ENCODE peak calls at places on chromosomes 16 and 17, in nine cellular contexts. V is H7, X is heart right ventricle, P is cardiac muscle cell, M is right cardiac atrium, R is HepG2, Z is HL-60, K is GM12878, Q is left ventricle myocardium inferior. A is an unnamed sample.

GRCh38 chr16:57472665-57473060 is 10.2 kb downstream of the POLR2C start:
- DNase-seq in V (peak), X (no peak), P (peak), M (no peak), R (no peak), Z (no peak), K (no peak), Q (no peak), A (no peak)

GRCh38 chr16:12547608-12547922 is 256.1 kb downstream of the CPPED1 start:
- DNase-seq in V (no peak), X (no peak), P (no peak), M (peak), R (no peak), Z (no peak), K (no peak), Q (no peak), A (no peak)

GRCh38 chr17:62650587-62650986 is 23.1 kb downstream of the MRC2 start:
- DNase-seq in V (peak), X (no peak), P (no peak), M (no peak), R (no peak), Z (no peak), K (no peak), Q (no peak), A (no peak)

GRCh38 chr17:38715216-38715943 is 10.3 kb downstream of the MLLT6 start:
- DNase-seq in V (peak), X (no peak), P (no peak), M (no peak), R (no peak), Z (no peak), K (no peak), Q (no peak), A (no peak)

GRCh38 chr17:73119631-73120030 is 27.1 kb upstream of the SLC39A11 start:
- DNase-seq in V (no peak), X (no peak), P (no peak), M (no peak), R (no peak), Z (no peak), K (no peak), Q (no peak), A (no peak)

GRCh38 chr17:50026901-50027638 is 28.8 kb upstream of the ITGA3 start:
- DNase-seq in V (peak), X (peak), P (peak), M (peak), R (peak), Z (peak), K (no peak), Q (peak), A (peak)

GRCh38 chr17:14201595-14201994 is 35.1 kb downstream of the CDRT15 start:
- DNase-seq in V (no peak), X (no peak), P (no peak), M (peak), R (no peak), Z (peak), K (no peak), Q (no peak), A (no peak)

GRCh38 chr16:77833906-77834599 is 45.7 kb downstream of the VAT1L start:
- DNase-seq in V (peak), X (no peak), P (no peak), M (no peak), R (no peak), Z (no peak), K (no peak), Q (no peak), A (no peak)

GRCh38 chr17:13940858-13941665 is 128.2 kb upstream of the COX10 start:
- DNase-seq in V (no peak), X (no peak), P (no peak), M (no peak), R (no peak), Z (no peak), K (no peak), Q (no peak), A (no peak)

GRCh38 chr17:67503184-67503583 is 126.1 kb downstream of the PITPNC1 start:
- DNase-seq in V (no peak), X (no peak), P (no peak), M (no peak), R (no peak), Z (no peak), K (no peak), Q (no peak), A (no peak)

GRCh38 chr16:8848939-8849391 is 19.8 kb downstream of the CARHSP1 start:
- DNase-seq in V (peak), X (no peak), P (no peak), M (peak), R (no peak), Z (no peak), K (no peak), Q (no peak), A (no peak)

GRCh38 chr17:17812211-17813054 is 24.4 kb downstream of the SREBF1 start:
- DNase-seq in V (peak), X (peak), P (peak), M (peak), R (peak), Z (no peak), K (no peak), Q (peak), A (peak)

GRCh38 chr16:84508502-84508901 is 4.0 kb upstream of the MEAK7 start:
- DNase-seq in V (no peak), X (no peak), P (no peak), M (no peak), R (no peak), Z (no peak), K (no peak), Q (no peak), A (no peak)

GRCh38 chr16:84883301-84883700 is 63.5 kb downstream of the CRISPLD2 start:
- DNase-seq in V (no peak), X (no peak), P (no peak), M (no peak), R (no peak), Z (no peak), K (no peak), Q (peak), A (no peak)

GRCh38 chr17:60506312-60506711 is 19.7 kb downstream of the APPBP2 start:
- DNase-seq in V (peak), X (no peak), P (no peak), M (no peak), R (peak), Z (no peak), K (no peak), Q (no peak), A (no peak)

GRCh38 chr17:45276031-45276430 is 14.1 kb upstream of the SPATA32 start:
- DNase-seq in V (no peak), X (no peak), P (no peak), M (no peak), R (no peak), Z (no peak), K (no peak), Q (no peak), A (no peak)

GRCh38 chr16:19415918-19416317 is 1.8 kb upstream of the TMC5 start:
- DNase-seq in V (no peak), X (no peak), P (no peak), M (no peak), R (no peak), Z (no peak), K (no peak), Q (no peak), A (no peak)

GRCh38 chr17:2797632-2798031 is 1.4 kb downstream of the RAP1GAP2 start:
- DNase-seq in V (peak), X (no peak), P (no peak), M (peak), R (no peak), Z (no peak), K (no peak), Q (no peak), A (no peak)

GRCh38 chr16:2364638-2365210 is 24.2 kb upstream of the ABCA3 start:
- DNase-seq in V (no peak), X (no peak), P (no peak), M (no peak), R (no peak), Z (no peak), K (no peak), Q (no peak), A (no peak)

GRCh38 chr17:1651559-1651844 is 1.8 kb upstream of the RILP start:
- DNase-seq in V (no peak), X (no peak), P (no peak), M (peak), R (no peak), Z (no peak), K (no peak), Q (no peak), A (no peak)

GRCh38 chr17:35627417-35627816 is 40.3 kb downstream of the AP2B1 start:
- DNase-seq in V (no peak), X (no peak), P (no peak), M (no peak), R (peak), Z (no peak), K (no peak), Q (no peak), A (no peak)

GRCh38 chr17:47987240-47987835 is 16.4 kb downstream of the CDK5RAP3 start:
- DNase-seq in V (peak), X (no peak), P (no peak), M (no peak), R (no peak), Z (no peak), K (no peak), Q (no peak), A (no peak)

GRCh38 chr17:21823130-21823529 is 130.8 kb downstream of the KCNJ18 start:
- DNase-seq in V (no peak), X (no peak), P (no peak), M (no peak), R (no peak), Z (no peak), K (no peak), Q (no peak), A (no peak)

GRCh38 chr16:11076259-11077018 is 132.1 kb downstream of the CLEC16A start:
- DNase-seq in V (no peak), X (no peak), P (no peak), M (no peak), R (no peak), Z (no peak), K (peak), Q (no peak), A (no peak)

GRCh38 chr17:82520041-82520910 is 744 bp downstream of the FOXK2 start:
- DNase-seq in V (peak), X (peak), P (peak), M (peak), R (no peak), Z (no peak), K (no peak), Q (peak), A (no peak)

GRCh38 chr17:50218771-50219315 is 17.4 kb upstream of the COL1A1 start:
- DNase-seq in V (no peak), X (no peak), P (no peak), M (no peak), R (peak), Z (no peak), K (no peak), Q (no peak), A (no peak)

GRCh38 chr16:88478115-88478514 is 25.0 kb downstream of the ZFPM1 start:
- DNase-seq in V (no peak), X (no peak), P (no peak), M (no peak), R (no peak), Z (no peak), K (no peak), Q (no peak), A (no peak)

GRCh38 chr17:49965522-49965905 is 3.5 kb upstream of the DLX4 start:
- DNase-seq in V (peak), X (no peak), P (no peak), M (no peak), R (no peak), Z (no peak), K (no peak), Q (no peak), A (no peak)

GRCh38 chr17:65005858-65006257 is 50.7 kb downstream of the GNA13 start:
- DNase-seq in V (no peak), X (no peak), P (no peak), M (no peak), R (no peak), Z (no peak), K (no peak), Q (no peak), A (no peak)

GRCh38 chr17:66138120-66138519 is 53.8 kb downstream of the CEP112 start:
- DNase-seq in V (no peak), X (no peak), P (no peak), M (no peak), R (no peak), Z (no peak), K (no peak), Q (no peak), A (no peak)

GRCh38 chr16:2708955-2709587 is 11.0 kb downstream of the PRSS27 start:
- DNase-seq in V (no peak), X (no peak), P (no peak), M (peak), R (no peak), Z (no peak), K (no peak), Q (no peak), A (no peak)

GRCh38 chr16:61654962-61655361 is 381.3 kb downstream of the CDH8 start:
- DNase-seq in V (no peak), X (no peak), P (no peak), M (no peak), R (no peak), Z (no peak), K (no peak), Q (no peak), A (no peak)

GRCh38 chr17:16918443-16918842 is 53.5 kb downstream of the TNFRSF13B start:
- DNase-seq in V (no peak), X (no peak), P (no peak), M (peak), R (no peak), Z (no peak), K (no peak), Q (no peak), A (no peak)

GRCh38 chr16:62038225-62038624 is 2.0 kb upstream of the CDH8 start:
- DNase-seq in V (no peak), X (no peak), P (no peak), M (no peak), R (no peak), Z (no peak), K (no peak), Q (no peak), A (no peak)

GRCh38 chr17:56835259-56835575 is 1.3 kb downstream of the DGKE start:
- DNase-seq in V (no peak), X (no peak), P (no peak), M (no peak), R (no peak), Z (no peak), K (no peak), Q (no peak), A (no peak)

DNA sequence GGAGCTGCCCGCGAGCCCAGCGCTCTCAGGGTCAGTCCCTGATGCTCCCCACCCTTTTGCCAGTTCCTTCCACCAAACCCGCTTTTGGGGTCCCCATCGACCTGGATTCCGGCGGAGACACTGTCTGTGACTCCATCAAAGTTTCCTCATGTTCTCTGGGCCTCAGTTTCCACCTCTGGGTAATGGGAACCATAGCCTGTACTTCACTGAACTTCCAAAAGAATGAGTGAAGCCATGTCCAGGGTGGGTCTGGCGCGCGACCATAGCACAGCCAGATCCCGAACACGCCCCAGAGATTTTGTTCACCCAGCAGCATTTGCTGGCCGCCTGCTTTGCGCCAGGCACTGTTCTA is 328 bp downstream of the SDR42E2 start:
- DNase-seq in V (peak), X (no peak), P (no peak), M (no peak), R (no peak), Z (no peak), K (no peak), Q (no peak), A (no peak)
- H3K4me3 ChIP-seq in V (peak), X (no peak), P (peak), M (peak), R (no peak), Z (no peak), K (no peak), Q (peak), A (peak)

GRCh38 chr17:29595943-29596774 is 3.2 kb downstream of the ANKRD13B start:
- DNase-seq in V (no peak), X (no peak), P (no peak), M (peak), R (no peak), Z (no peak), K (no peak), Q (no peak), A (no peak)
- H3K4me3 ChIP-seq in V (no peak), X (no peak), P (no peak), M (no peak), R (no peak), Z (no peak), K (no peak), Q (no peak), A (no peak)

DNA sequence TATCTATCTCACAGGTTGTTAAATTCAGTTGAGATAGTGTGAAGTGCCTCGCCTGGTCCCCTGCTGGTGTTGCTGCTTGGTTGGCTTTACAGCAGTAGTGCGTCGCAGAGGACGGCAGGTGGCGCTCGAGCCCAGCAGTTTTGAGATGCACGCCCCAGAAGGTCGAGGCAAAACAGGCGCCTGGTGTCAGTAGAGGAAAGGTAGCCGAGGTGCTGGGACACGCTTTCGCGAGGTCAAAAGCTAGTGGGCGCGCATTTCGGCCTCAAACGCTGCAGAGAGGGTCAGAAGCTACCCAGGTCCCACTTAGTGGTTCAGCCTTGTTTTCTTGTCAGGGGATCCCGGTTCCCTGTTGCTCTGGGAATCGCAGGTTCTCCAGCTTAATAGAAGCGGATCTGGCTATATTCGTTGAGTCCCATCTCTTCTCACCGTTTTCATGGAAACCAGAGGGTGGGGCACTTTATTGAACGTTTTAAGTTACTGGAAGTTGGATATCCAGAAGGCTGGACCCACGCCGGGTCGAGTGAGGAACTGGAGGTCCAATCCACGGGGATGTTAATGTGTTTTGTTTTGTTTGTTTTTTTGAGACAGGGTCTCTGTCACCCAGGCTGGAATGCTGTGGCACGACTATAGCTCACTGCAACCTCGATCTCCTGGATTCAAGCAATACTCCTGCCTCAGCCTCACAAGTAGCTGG is 10.3 kb upstream of the ZFP90 start:
- DNase-seq in V (peak), X (peak), P (peak), M (peak), R (peak), Z (peak), K (peak), Q (peak), A (peak)
- H3K4me3 ChIP-seq in V (no peak), X (no peak), P (no peak), M (no peak), R (peak), Z (no peak), K (no peak), Q (peak), A (peak)

DNA sequence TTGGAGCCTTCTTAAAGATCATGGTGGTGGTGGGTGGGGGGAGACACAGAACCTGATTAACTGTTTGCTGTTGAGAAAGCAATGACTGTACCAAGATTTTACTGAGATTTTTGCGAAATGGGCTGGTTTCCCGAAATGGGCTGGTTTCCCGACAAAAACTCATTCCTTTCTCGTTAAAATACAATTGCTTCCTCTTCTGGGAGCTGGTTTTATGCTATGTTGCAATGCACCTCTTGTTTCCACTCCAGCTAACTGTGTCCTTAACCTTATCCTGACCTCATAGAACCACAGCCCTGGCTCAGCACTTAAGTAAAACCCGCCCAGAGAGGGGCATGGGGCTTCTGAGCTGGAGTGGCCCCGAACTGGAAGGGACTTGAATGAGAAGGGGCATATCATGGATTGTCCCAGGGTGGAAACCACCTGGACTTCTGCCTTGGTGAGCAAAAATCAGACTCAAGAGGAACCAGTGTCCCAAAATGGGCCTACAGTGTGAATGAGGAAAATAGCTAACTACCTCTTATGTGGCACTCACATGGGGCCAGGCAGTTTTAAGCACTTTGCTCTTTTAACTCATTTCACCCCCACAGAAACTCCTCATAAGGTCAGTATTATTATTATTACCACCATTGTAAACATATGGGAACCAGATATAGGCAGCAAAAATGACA is 20.8 kb downstream of the FAM20A start:
- DNase-seq in V (no peak), X (no peak), P (no peak), M (no peak), R (peak), Z (peak), K (no peak), Q (no peak), A (no peak)
- H3K4me3 ChIP-seq in V (no peak), X (no peak), P (no peak), M (no peak), R (no peak), Z (no peak), K (no peak), Q (no peak), A (no peak)

GRCh38 chr17:81424613-81425017 is 29.4 kb downstream of the BAHCC1 start:
- DNase-seq in V (no peak), X (no peak), P (no peak), M (no peak), R (no peak), Z (no peak), K (no peak), Q (no peak), A (no peak)

GRCh38 chr17:81423698-81424071 is 28.4 kb downstream of the BAHCC1 start:
- DNase-seq in V (no peak), X (no peak), P (no peak), M (no peak), R (no peak), Z (no peak), K (no peak), Q (no peak), A (no peak)

GRCh38 chr17:81424151-81424550 is 28.9 kb downstream of the BAHCC1 start:
- DNase-seq in V (no peak), X (no peak), P (no peak), M (no peak), R (no peak), Z (no peak), K (no peak), Q (no peak), A (no peak)

GRCh38 chr17:81420769-81421462 is 25.7 kb downstream of the BAHCC1 start:
- DNase-seq in V (no peak), X (peak), P (no peak), M (peak), R (no peak), Z (no peak), K (no peak), Q (peak), A (no peak)

DNA sequence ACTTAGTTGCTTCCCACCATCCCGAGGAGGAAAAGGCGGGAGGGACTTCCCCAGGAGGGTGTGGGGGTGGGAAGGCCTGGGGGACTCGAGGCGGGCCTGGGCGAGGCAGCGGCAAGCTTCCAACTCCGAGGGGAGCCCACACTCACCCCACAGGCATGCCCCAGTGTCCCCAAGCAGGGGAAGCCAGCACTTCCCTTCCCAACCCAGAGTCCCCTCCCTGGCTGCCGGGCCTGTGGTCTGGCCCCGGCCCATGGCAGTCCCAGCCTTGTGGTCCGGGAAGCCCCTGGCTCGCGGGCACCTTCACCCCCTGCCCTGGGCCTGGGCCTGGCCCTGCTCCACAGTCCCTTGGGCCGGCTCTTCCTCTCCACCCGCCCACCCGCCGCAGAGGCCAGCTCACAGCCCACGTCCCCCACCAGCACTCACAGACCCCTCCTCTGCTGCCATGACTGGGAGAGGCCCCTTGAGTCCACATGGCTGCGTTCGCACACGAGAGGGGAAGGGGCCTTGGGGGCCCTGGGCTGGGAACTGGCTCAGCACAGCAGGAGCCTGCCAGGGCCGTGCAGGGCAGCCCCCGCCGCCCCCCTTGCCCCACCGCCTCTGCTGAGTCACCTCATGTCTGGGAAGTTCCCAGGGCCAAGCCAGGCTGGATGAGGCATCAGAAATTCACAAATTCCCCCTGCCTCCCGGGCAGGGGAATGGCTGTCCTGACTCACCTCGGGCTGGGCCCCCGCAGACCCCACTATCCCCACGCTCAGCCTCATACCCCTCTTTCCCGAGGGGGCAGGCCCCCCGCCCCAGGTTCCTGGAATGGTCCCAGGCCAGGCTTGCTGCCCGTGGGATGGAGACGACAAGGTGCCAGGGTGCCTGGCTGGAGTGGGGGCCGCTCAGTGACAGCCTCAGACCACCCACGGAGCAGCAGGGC is 27.8 kb downstream of the BAHCC1 start:
- DNase-seq in V (peak), X (peak), P (peak), M (peak), R (peak), Z (no peak), K (no peak), Q (peak), A (peak)
- H3K4me3 ChIP-seq in V (no peak), X (no peak), P (no peak), M (no peak), R (no peak), Z (no peak), K (no peak), Q (peak), A (peak)